ENCODE peak calls at places on chromosomes 13 and 19, in five cellular contexts. One of them, this sample, is unnamed.

GRCh38 chr19:6862673-6863078 is 24.7 kb upstream of the ADGRE1 start:
- DNase-seq in globus pallidus: peak
- DNase-seq in memory B cell: peak
- DNase-seq in NCI-H146: peak
- DNase-seq in C1 segment of cervical spinal cord: no peak
- DNase-seq in this sample: peak

GRCh38 chr13:40096357-40096911 is 441.0 kb downstream of the COG6 start:
- DNase-seq in memory B cell: no peak
- DNase-seq in globus pallidus: no peak
- DNase-seq in C1 segment of cervical spinal cord: no peak
- DNase-seq in NCI-H146: no peak
- DNase-seq in this sample: no peak

GRCh38 chr13:23378009-23378632 is 55.4 kb downstream of the SACS start:
- DNase-seq in C1 segment of cervical spinal cord: no peak
- DNase-seq in globus pallidus: no peak
- DNase-seq in memory B cell: peak
- DNase-seq in NCI-H146: no peak
- DNase-seq in this sample: no peak

GRCh38 chr19:45870798-45871197 is 6.7 kb downstream of the FOXA3 start:
- DNase-seq in globus pallidus: no peak
- DNase-seq in memory B cell: no peak
- DNase-seq in NCI-H146: no peak
- DNase-seq in C1 segment of cervical spinal cord: no peak
- DNase-seq in this sample: no peak

GRCh38 chr13:26020536-26021290 is 31.1 kb downstream of the SHISA2 start:
- DNase-seq in memory B cell: no peak
- DNase-seq in NCI-H146: no peak
- DNase-seq in globus pallidus: no peak
- DNase-seq in C1 segment of cervical spinal cord: no peak
- DNase-seq in this sample: no peak

GRCh38 chr13:44147222-44147621 is 226.4 kb upstream of the SERP2 start:
- DNase-seq in NCI-H146: peak
- DNase-seq in C1 segment of cervical spinal cord: no peak
- DNase-seq in globus pallidus: no peak
- DNase-seq in memory B cell: no peak
- DNase-seq in this sample: no peak

GRCh38 chr19:48170817-48171347 is 402 bp downstream of the ZSWIM9 start:
- DNase-seq in NCI-H146: no peak
- DNase-seq in memory B cell: no peak
- DNase-seq in C1 segment of cervical spinal cord: no peak
- DNase-seq in globus pallidus: no peak
- DNase-seq in this sample: peak

GRCh38 chr19:10070730-10071446 is 15.2 kb upstream of the SHFL start:
- DNase-seq in globus pallidus: no peak
- DNase-seq in C1 segment of cervical spinal cord: no peak
- DNase-seq in memory B cell: no peak
- DNase-seq in NCI-H146: no peak
- DNase-seq in this sample: no peak

GRCh38 chr13:99281811-99282263 is 23.7 kb upstream of the GPR18 start:
- DNase-seq in C1 segment of cervical spinal cord: no peak
- DNase-seq in NCI-H146: no peak
- DNase-seq in memory B cell: peak
- DNase-seq in globus pallidus: no peak
- DNase-seq in this sample: no peak

GRCh38 chr19:3612330-3612729 is 5.7 kb upstream of the TBXA2R start:
- DNase-seq in memory B cell: no peak
- DNase-seq in globus pallidus: no peak
- DNase-seq in C1 segment of cervical spinal cord: no peak
- DNase-seq in NCI-H146: no peak
- DNase-seq in this sample: no peak

GRCh38 chr19:3699071-3699740 is 1.1 kb downstream of the PIP5K1C start:
- DNase-seq in globus pallidus: peak
- DNase-seq in C1 segment of cervical spinal cord: no peak
- DNase-seq in memory B cell: no peak
- DNase-seq in NCI-H146: no peak
- DNase-seq in this sample: peak

GRCh38 chr13:100208596-100208995 is 119.7 kb downstream of the PCCA start:
- DNase-seq in C1 segment of cervical spinal cord: no peak
- DNase-seq in memory B cell: no peak
- DNase-seq in globus pallidus: no peak
- DNase-seq in NCI-H146: no peak
- DNase-seq in this sample: no peak

GRCh38 chr19:4754248-4754647 is 30.6 kb upstream of the DPP9 start:
- DNase-seq in C1 segment of cervical spinal cord: no peak
- DNase-seq in globus pallidus: no peak
- DNase-seq in memory B cell: no peak
- DNase-seq in NCI-H146: peak
- DNase-seq in this sample: no peak

GRCh38 chr13:79593611-79594275 is 112.8 kb downstream of the NDFIP2 start:
- DNase-seq in NCI-H146: no peak
- DNase-seq in C1 segment of cervical spinal cord: no peak
- DNase-seq in memory B cell: no peak
- DNase-seq in globus pallidus: no peak
- DNase-seq in this sample: peak

GRCh38 chr19:18967358-18968146 is 26.5 kb upstream of the HOMER3 start:
- DNase-seq in globus pallidus: peak
- DNase-seq in memory B cell: no peak
- DNase-seq in C1 segment of cervical spinal cord: no peak
- DNase-seq in NCI-H146: no peak
- DNase-seq in this sample: no peak

GRCh38 chr19:45063851-45064801 is 12.2 kb downstream of the ZNF296 start:
- DNase-seq in C1 segment of cervical spinal cord: no peak
- DNase-seq in memory B cell: no peak
- DNase-seq in NCI-H146: no peak
- DNase-seq in globus pallidus: no peak
- DNase-seq in this sample: peak

This sample was measured in SK-N-SH.